ENCODE peak calls at places on chromosome 11, in seven cellular contexts. Y, O, P, E, W, Z and G are unnamed samples.

GRCh38 chr11:73072935-73073481 is 69.1 kb downstream of the FCHSD2 start:
- DNase-seq in Z (peak), W (no peak), O (no peak), Y (no peak), E (no peak), P (no peak), G (no peak)

GRCh38 chr11:93648168-93648567 is 13.3 kb upstream of the CEP295 start:
- DNase-seq in Y (no peak), P (no peak), W (no peak), Z (peak), E (no peak), O (no peak), G (no peak)

GRCh38 chr11:14418801-14419417 is 59.9 kb upstream of the RRAS2 start:
- DNase-seq in Y (no peak), Z (peak), E (no peak), W (no peak), O (no peak), P (no peak), G (no peak)

GRCh38 chr11:61899146-61899841 is 7.9 kb upstream of the FADS3 start:
- DNase-seq in W (peak), E (peak), P (peak), O (peak), Y (peak), Z (peak), G (peak)

GRCh38 chr11:19460718-19461405 is 220.1 kb upstream of the E2F8 start:
- DNase-seq in O (peak), W (no peak), Y (no peak), Z (peak), P (no peak), E (no peak), G (no peak)

GRCh38 chr11:108906329-108906728 is 241.5 kb downstream of the DDX10 start:
- DNase-seq in W (no peak), O (no peak), Z (peak), Y (no peak), P (no peak), E (no peak), G (no peak)

GRCh38 chr11:17296852-17297559 is 20.5 kb downstream of the NUCB2 start:
- DNase-seq in E (no peak), Y (no peak), P (no peak), O (no peak), W (no peak), Z (peak), G (no peak)

GRCh38 chr11:40280161-40281054 is 1179.0 kb downstream of the LRRC4C start:
- DNase-seq in Z (no peak), W (no peak), P (no peak), E (peak), Y (no peak), O (no peak), G (no peak)

GRCh38 chr11:125401235-125401634 is 94.8 kb downstream of the FEZ1 start:
- DNase-seq in O (no peak), P (no peak), Y (no peak), Z (no peak), W (no peak), E (no peak), G (no peak)

GRCh38 chr11:40722179-40722795 is 737.2 kb downstream of the LRRC4C start:
- DNase-seq in Y (no peak), Z (peak), P (peak), W (no peak), E (peak), O (peak), G (peak)

GRCh38 chr11:118618991-118619375 is 11.6 kb downstream of the PHLDB1 start:
- DNase-seq in O (no peak), P (no peak), Z (peak), E (peak), W (no peak), Y (no peak), G (no peak)

GRCh38 chr11:61026121-61027031 is 54.9 kb downstream of the CD6 start:
- DNase-seq in O (no peak), Z (no peak), P (no peak), W (peak), E (peak), Y (no peak), G (no peak)

GRCh38 chr11:103529217-103529684 is 420.0 kb downstream of the DYNC2H1 start:
- DNase-seq in P (no peak), Y (no peak), E (no peak), Z (peak), W (no peak), O (no peak), G (peak)

GRCh38 chr11:63613517-63614135 is 607 bp downstream of the PLAAT3 start:
- DNase-seq in Z (no peak), Y (peak), O (peak), W (peak), P (peak), E (peak), G (peak)

GRCh38 chr11:126411971-126412381 is 56.5 kb downstream of the ST3GAL4 start:
- DNase-seq in O (no peak), Z (no peak), P (no peak), Y (no peak), E (no peak), W (no peak), G (no peak)

GRCh38 chr11:57761301-57762234 is at the start of gene CTNND1:
- DNase-seq in Z (peak), E (peak), O (peak), P (peak), Y (peak), W (peak), G (peak)
- TF ChIP-seq POLR2A in Z (peak), E (peak), O (peak), P (peak), Y (peak), W (peak), G (peak)

GRCh38 chr11:71928739-71929443 is at the start of gene RNF121:
- DNase-seq in Y (peak), Z (peak), P (peak), E (peak), O (peak), W (peak), G (peak)

GRCh38 chr11:71930556-71931244 is 1.9 kb downstream of the RNF121 start:
- DNase-seq in Y (no peak), W (no peak), E (no peak), Z (no peak), O (no peak), P (no peak), G (no peak)

GRCh38 chr11:71929491-71929890 is 645 bp downstream of the RNF121 start:
- DNase-seq in W (no peak), P (no peak), O (no peak), Y (no peak), Z (no peak), E (no peak), G (no peak)

GRCh38 chr11:71931245-71931602 is 2.4 kb downstream of the RNF121 start:
- DNase-seq in Z (peak), W (no peak), E (no peak), P (no peak), Y (no peak), O (no peak), G (no peak)

GRCh38 chr11:71927813-71928738 is at the start of gene XNDC1N:
- DNase-seq in W (peak), Z (peak), E (peak), P (peak), Y (peak), O (no peak), G (peak)
- TF ChIP-seq POLR2A in W (no peak), Z (no peak), E (no peak), P (no peak), Y (no peak), O (no peak), G (peak)

GRCh38 chr11:74179234-74180126 is 8.4 kb downstream of the PPME1 start:
- DNase-seq in O (no peak), E (no peak), Z (peak), Y (no peak), P (no peak), W (no peak), G (no peak)
- TF ChIP-seq POLR2A in O (no peak), E (no peak), Z (no peak), Y (no peak), P (no peak), W (no peak), G (no peak)

DNA sequence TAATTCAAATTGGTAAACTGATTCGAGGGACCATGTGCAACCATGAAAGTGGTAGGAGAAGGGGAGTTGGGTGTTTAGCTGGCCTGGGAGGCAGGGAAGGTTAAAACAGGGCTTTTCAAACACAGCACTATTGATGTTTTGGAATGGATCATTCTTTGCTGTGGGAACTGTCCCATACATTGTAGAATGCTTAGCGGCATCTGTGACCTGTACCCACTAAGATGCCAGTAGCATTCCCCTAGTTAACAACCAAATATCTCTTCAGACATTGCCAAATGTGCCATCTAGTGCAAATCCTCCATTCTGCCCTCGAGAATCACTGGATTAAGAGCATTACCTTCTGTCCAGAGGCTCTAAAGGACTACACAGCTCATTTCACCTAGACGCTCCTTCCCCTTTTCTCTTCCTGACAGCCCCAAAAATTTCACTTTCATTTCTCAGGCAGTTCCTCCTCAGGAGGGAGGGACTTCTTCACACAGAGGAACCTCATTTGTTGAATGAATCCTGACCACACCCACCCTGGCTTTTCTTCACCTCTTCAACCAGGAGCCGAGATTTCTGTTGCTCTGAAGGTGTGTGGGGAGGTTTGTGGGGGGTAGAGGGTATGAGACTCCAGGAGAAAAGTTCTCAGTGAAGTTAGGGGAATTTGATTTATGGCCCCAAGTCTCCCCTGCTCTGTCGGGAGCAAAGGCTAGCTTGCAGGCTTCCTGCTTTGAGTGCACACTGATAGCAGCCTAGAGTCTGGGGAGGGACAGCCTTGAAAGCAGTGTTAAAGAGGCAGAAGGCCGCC is at the start of gene TRIM34:
- DNase-seq in O (peak), Z (peak), E (peak), W (peak), P (peak), Y (peak), G (peak)
- TF ChIP-seq POLR2A in O (no peak), Z (no peak), E (no peak), W (no peak), P (peak), Y (peak), G (no peak)